ENCODE peak calls at places on chromosomes 7 and 10, in ten cellular contexts. H is GM06990, I is AG09309, P is GM23338, A is left ventricle myocardium inferior, M is osteocyte, O is nephron progenitor cell, D is mammary epithelial cell, Q is B cell, L is Peyer's patch. X is an unnamed sample.

GRCh38 chr7:31764457-31764856 is 77.4 kb downstream of the PPP1R17 start:
- DNase-seq in H (no peak), I (no peak), P (no peak), A (no peak), M (no peak), O (no peak), D (no peak), Q (no peak), L (no peak), X (no peak)

GRCh38 chr10:111018021-111018420 is 58.8 kb upstream of the ADRA2A start:
- DNase-seq in H (no peak), I (no peak), P (no peak), A (no peak), M (no peak), O (no peak), D (no peak), Q (no peak), L (no peak), X (no peak)

GRCh38 chr10:120508393-120508792 is 51.4 kb downstream of the PLPP4 start:
- DNase-seq in H (peak), I (peak), P (no peak), A (no peak), M (no peak), O (no peak), D (peak), Q (no peak), L (no peak), X (no peak)

GRCh38 chr7:154696556-154696955 is 306.4 kb downstream of the PAXIP1 start:
- DNase-seq in H (no peak), I (no peak), P (no peak), A (no peak), M (no peak), O (no peak), D (no peak), Q (no peak), L (no peak), X (no peak)

GRCh38 chr10:108911814-108912541 is 1011.3 kb downstream of the XPNPEP1 start:
- DNase-seq in H (no peak), I (no peak), P (peak), A (peak), M (no peak), O (peak), D (peak), Q (no peak), L (peak), X (peak)

GRCh38 chr7:40915061-40915460 is 780.3 kb downstream of the SUGCT start:
- DNase-seq in H (no peak), I (no peak), P (no peak), A (no peak), M (no peak), O (no peak), D (no peak), Q (no peak), L (no peak), X (no peak)

GRCh38 chr7:100120518-100121085 is 1.2 kb downstream of the CNPY4 start:
- DNase-seq in H (no peak), I (no peak), P (no peak), A (no peak), M (no peak), O (no peak), D (no peak), Q (no peak), L (no peak), X (no peak)

GRCh38 chr10:127919418-127920191 is 12.7 kb downstream of the PTPRE start:
- DNase-seq in H (no peak), I (peak), P (peak), A (no peak), M (peak), O (no peak), D (no peak), Q (no peak), L (no peak), X (no peak)

GRCh38 chr10:78901694-78902093 is 167.1 kb upstream of the ZMIZ1 start:
- DNase-seq in H (no peak), I (no peak), P (no peak), A (no peak), M (no peak), O (no peak), D (no peak), Q (no peak), L (no peak), X (no peak)

GRCh38 chr7:138023618-138024333 is 21.9 kb upstream of the CREB3L2 start:
- DNase-seq in H (peak), I (no peak), P (no peak), A (no peak), M (no peak), O (no peak), D (no peak), Q (no peak), L (no peak), X (peak)

GRCh38 chr7:128027485-128027980 is 3.7 kb downstream of the LRRC4 start:
- DNase-seq in H (no peak), I (no peak), P (no peak), A (no peak), M (no peak), O (peak), D (no peak), Q (no peak), L (no peak), X (no peak)

GRCh38 chr10:73785721-73786511 is 510 bp downstream of the ZSWIM8 start:
- DNase-seq in H (peak), I (no peak), P (peak), A (no peak), M (no peak), O (peak), D (peak), Q (no peak), L (peak), X (peak)

GRCh38 chr10:44513592-44513991 is 128.7 kb upstream of the CXCL12 start:
- DNase-seq in H (no peak), I (peak), P (no peak), A (no peak), M (no peak), O (no peak), D (no peak), Q (no peak), L (no peak), X (no peak)

GRCh38 chr10:76024460-76025123 is 593.2 kb downstream of the LRMDA start:
- DNase-seq in H (no peak), I (no peak), P (no peak), A (no peak), M (no peak), O (no peak), D (no peak), Q (no peak), L (no peak), X (no peak)

GRCh38 chr7:5428470-5429252 is 5.0 kb upstream of the TNRC18 start:
- DNase-seq in H (no peak), I (peak), P (peak), A (peak), M (no peak), O (peak), D (peak), Q (no peak), L (no peak), X (no peak)

GRCh38 chr7:99499356-99499712 is 747 bp downstream of the ZNF394 start:
- DNase-seq in H (no peak), I (no peak), P (no peak), A (no peak), M (no peak), O (no peak), D (no peak), Q (no peak), L (no peak), X (peak)

GRCh38 chr10:119281581-119282071 is 74.3 kb downstream of the GRK5 start:
- DNase-seq in H (no peak), I (no peak), P (no peak), A (peak), M (no peak), O (no peak), D (no peak), Q (no peak), L (no peak), X (no peak)

GRCh38 chr10:74255214-74255613 is 104.2 kb downstream of the ADK start:
- DNase-seq in H (no peak), I (no peak), P (peak), A (no peak), M (no peak), O (no peak), D (peak), Q (no peak), L (no peak), X (no peak)

GRCh38 chr10:43594944-43595589 is 11.2 kb upstream of the ZNF485 start:
- DNase-seq in H (peak), I (no peak), P (no peak), A (no peak), M (peak), O (no peak), D (no peak), Q (no peak), L (no peak), X (peak)

GRCh38 chr7:76300210-76300731 is 2.2 kb upstream of the HSPB1 start:
- DNase-seq in H (no peak), I (no peak), P (no peak), A (no peak), M (no peak), O (no peak), D (peak), Q (no peak), L (no peak), X (no peak)

GRCh38 chr7:106485919-106486318 is 175.0 kb downstream of the CCDC71L start:
- DNase-seq in H (no peak), I (no peak), P (no peak), A (no peak), M (no peak), O (no peak), D (no peak), Q (no peak), L (no peak), X (no peak)

GRCh38 chr10:79148452-79149344 is 79.9 kb downstream of the ZMIZ1 start:
- DNase-seq in H (no peak), I (no peak), P (no peak), A (peak), M (no peak), O (no peak), D (peak), Q (no peak), L (peak), X (no peak)

GRCh38 chr10:120328647-120329046 is 128.4 kb upstream of the PLPP4 start:
- DNase-seq in H (no peak), I (no peak), P (no peak), A (no peak), M (no peak), O (no peak), D (no peak), Q (no peak), L (no peak), X (no peak)

GRCh38 chr7:148687555-148687954 is 11.1 kb upstream of the CUL1 start:
- DNase-seq in H (no peak), I (no peak), P (no peak), A (no peak), M (no peak), O (no peak), D (no peak), Q (no peak), L (no peak), X (no peak)

GRCh38 chr7:116968626-116969025 is 15.3 kb downstream of the ST7 start:
- DNase-seq in H (no peak), I (no peak), P (peak), A (no peak), M (no peak), O (no peak), D (no peak), Q (no peak), L (no peak), X (no peak)

GRCh38 chr7:96316949-96317348 is 4.9 kb downstream of the SLC25A13 start:
- DNase-seq in H (no peak), I (no peak), P (peak), A (no peak), M (no peak), O (no peak), D (no peak), Q (no peak), L (no peak), X (no peak)

GRCh38 chr7:106278695-106279094 is 6.1 kb downstream of the NAMPT start:
- DNase-seq in H (no peak), I (no peak), P (no peak), A (no peak), M (no peak), O (no peak), D (no peak), Q (no peak), L (no peak), X (no peak)

GRCh38 chr7:45236666-45237065 is 79.1 kb downstream of the RAMP3 start:
- DNase-seq in H (no peak), I (no peak), P (no peak), A (no peak), M (no peak), O (no peak), D (no peak), Q (no peak), L (no peak), X (no peak)

GRCh38 chr7:100430450-100431285 is 1.0 kb downstream of the MEPCE start:
- DNase-seq in H (peak), I (no peak), P (peak), A (no peak), M (no peak), O (no peak), D (no peak), Q (peak), L (no peak), X (no peak)

GRCh38 chr7:47032171-47032915 is 549.6 kb downstream of the TNS3 start:
- DNase-seq in H (no peak), I (no peak), P (no peak), A (no peak), M (no peak), O (no peak), D (no peak), Q (no peak), L (no peak), X (no peak)

GRCh38 chr7:155919400-155920067 is 107.3 kb upstream of the SHH start:
- DNase-seq in H (no peak), I (no peak), P (no peak), A (no peak), M (no peak), O (no peak), D (no peak), Q (no peak), L (no peak), X (no peak)

GRCh38 chr7:48042216-48042615 is 6.9 kb downstream of the C7orf57 start:
- DNase-seq in H (no peak), I (no peak), P (no peak), A (no peak), M (no peak), O (no peak), D (peak), Q (no peak), L (no peak), X (no peak)

GRCh38 chr10:113441871-113442270 is 111.0 kb upstream of the HABP2 start:
- DNase-seq in H (no peak), I (no peak), P (no peak), A (no peak), M (no peak), O (no peak), D (no peak), Q (no peak), L (no peak), X (no peak)

GRCh38 chr7:131753620-131754222 is 197.3 kb upstream of the PODXL start:
- DNase-seq in H (no peak), I (no peak), P (peak), A (no peak), M (no peak), O (peak), D (no peak), Q (no peak), L (no peak), X (no peak)

GRCh38 chr10:124354411-124355382 is 64.0 kb downstream of the OAT start:
- DNase-seq in H (peak), I (peak), P (peak), A (peak), M (peak), O (peak), D (no peak), Q (peak), L (peak), X (no peak)

GRCh38 chr10:100896876-100897461 is 15.8 kb upstream of the SLF2 start:
- DNase-seq in H (no peak), I (no peak), P (no peak), A (no peak), M (peak), O (no peak), D (no peak), Q (no peak), L (no peak), X (no peak)

GRCh38 chr7:90592036-90592435 is 4.1 kb upstream of the CDK14 start:
- DNase-seq in H (no peak), I (no peak), P (no peak), A (no peak), M (no peak), O (no peak), D (no peak), Q (no peak), L (no peak), X (no peak)

GRCh38 chr10:98667081-98667480 is 220.3 kb upstream of the HPS1 start:
- DNase-seq in H (no peak), I (no peak), P (no peak), A (no peak), M (no peak), O (no peak), D (no peak), Q (no peak), L (no peak), X (no peak)

GRCh38 chr10:125370578-125370977 is 210.2 kb upstream of the CTBP2 start:
- DNase-seq in H (no peak), I (no peak), P (peak), A (no peak), M (no peak), O (peak), D (no peak), Q (no peak), L (no peak), X (no peak)

DNA sequence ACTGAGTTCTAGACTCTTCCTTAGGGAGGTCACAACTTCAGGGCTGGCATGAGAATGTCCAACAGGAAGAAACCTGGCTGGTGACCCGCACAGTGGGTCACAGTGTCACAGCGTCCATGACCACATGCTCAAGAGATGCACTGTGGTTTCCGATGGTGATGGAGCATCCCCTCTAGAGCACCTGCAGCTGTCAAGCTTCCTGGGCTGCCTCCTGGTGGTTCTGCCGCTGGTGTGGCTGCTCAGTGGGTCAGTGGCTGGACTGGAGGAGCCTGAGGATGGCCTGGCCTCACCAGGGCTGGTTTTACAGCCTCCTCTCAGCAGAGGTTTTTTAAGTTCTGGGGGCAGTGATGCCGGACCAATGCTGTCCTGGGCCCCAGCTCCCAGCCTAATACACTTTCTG is 149.3 kb downstream of the SH3PXD2A start:
- DNase-seq in H (no peak), I (no peak), P (no peak), A (no peak), M (no peak), O (no peak), D (no peak), Q (no peak), L (no peak), X (no peak)
- TF ChIP-seq CTCF in H (no peak), I (no peak), P (peak), A (no peak), M (peak), O (no peak), D (no peak), Q (no peak), L (no peak), X (no peak)

DNA sequence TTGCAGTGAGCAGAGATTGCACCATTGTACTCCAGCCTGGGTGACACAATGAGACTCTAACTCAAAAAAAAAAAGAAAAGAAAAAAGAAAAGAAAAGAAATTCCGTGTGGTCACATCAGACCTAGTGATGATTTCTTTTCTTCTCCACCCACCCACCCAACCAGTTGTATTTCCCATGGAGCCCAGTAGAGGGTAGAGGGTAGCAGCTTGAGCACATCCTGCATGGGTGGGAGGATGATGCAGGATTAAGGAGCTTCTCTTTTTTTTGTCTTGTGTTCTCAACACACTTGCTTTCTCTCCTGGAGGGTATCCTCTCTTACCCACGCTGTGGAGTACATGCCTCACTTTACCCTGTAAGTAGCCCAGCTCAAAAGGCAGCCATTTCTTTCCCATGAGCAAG is 118.6 kb upstream of the CARD11 start:
- DNase-seq in H (no peak), I (no peak), P (peak), A (no peak), M (no peak), O (no peak), D (no peak), Q (no peak), L (no peak), X (no peak)
- TF ChIP-seq CTCF in H (peak), I (no peak), P (peak), A (peak), M (no peak), O (no peak), D (no peak), Q (no peak), L (no peak), X (no peak)

DNA sequence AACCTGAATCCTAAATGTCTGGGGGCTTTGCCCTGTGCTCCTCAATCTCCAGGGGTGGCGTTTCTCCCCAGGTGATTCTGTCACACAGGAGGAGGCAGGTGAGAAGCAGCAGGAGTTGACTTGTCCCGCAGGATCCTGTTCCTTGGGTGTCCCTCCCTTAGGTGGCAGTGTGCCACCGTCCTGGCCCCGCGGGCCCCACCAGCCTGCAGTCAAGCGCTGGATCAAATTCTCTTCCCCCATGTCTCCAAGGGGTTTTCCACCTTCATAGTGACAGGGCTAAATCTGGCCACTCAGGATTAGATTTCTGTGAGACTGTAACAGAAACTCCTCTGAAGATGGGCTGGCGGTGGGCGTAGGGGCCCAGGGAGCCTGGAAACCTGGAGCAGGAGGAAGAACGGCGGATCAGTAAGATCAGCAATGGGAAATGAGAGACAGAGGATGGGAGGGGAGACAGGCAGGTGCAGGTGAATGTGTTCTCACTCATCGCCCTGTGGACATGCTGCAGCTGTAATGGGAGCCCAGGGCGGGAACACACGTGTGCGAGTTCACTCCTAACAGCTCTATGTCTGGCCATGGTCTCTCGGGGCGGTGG is 329.2 kb upstream of the COBL start:
- DNase-seq in H (no peak), I (no peak), P (no peak), A (no peak), M (peak), O (no peak), D (no peak), Q (no peak), L (no peak), X (no peak)
- TF ChIP-seq CTCF in H (no peak), I (no peak), P (peak), A (no peak), M (no peak), O (no peak), D (no peak), Q (no peak), L (peak), X (no peak)

GRCh38 chr7:37208528-37208927 is 240.1 kb downstream of the ELMO1 start:
- DNase-seq in H (peak), I (peak), P (peak), A (peak), M (no peak), O (peak), D (peak), Q (peak), L (no peak), X (peak)
- TF ChIP-seq CTCF in H (peak), I (peak), P (peak), A (peak), M (peak), O (peak), D (peak), Q (peak), L (peak), X (peak)

GRCh38 chr10:34985823-34986222 is 104.3 kb downstream of the CUL2 start:
- DNase-seq in H (no peak), I (no peak), P (peak), A (no peak), M (no peak), O (no peak), D (no peak), Q (no peak), L (no peak), X (no peak)
- TF ChIP-seq CTCF in H (no peak), I (peak), P (peak), A (peak), M (peak), O (no peak), D (peak), Q (no peak), L (peak), X (no peak)